ENCODE peak calls at places on chromosome 20, in ten cellular contexts. W, I, N, E, K, O, B, X, F and Z are unnamed samples.

GRCh38 chr20:13546497-13547131 is 92.1 kb downstream of the TASP1 start:
- DNase-seq in I (peak), N (peak), O (peak), F (peak), W (peak), K (peak), X (peak), E (peak), B (peak), Z (peak)

GRCh38 chr20:59333928-59334327 is 33.5 kb downstream of the EDN3 start:
- DNase-seq in W (no peak), E (no peak), I (no peak), X (no peak), O (no peak), K (no peak), B (no peak), F (no peak), N (no peak), Z (no peak)

GRCh38 chr20:58310291-58310782 is 822 bp downstream of the RAB22A start:
- DNase-seq in B (no peak), E (no peak), K (peak), N (no peak), I (peak), O (no peak), W (peak), X (peak), F (no peak), Z (peak)

GRCh38 chr20:8414611-8415274 is 282.7 kb downstream of the PLCB1 start:
- DNase-seq in F (no peak), O (no peak), X (peak), N (no peak), K (no peak), W (peak), B (no peak), I (peak), E (peak), Z (peak)

GRCh38 chr20:57122481-57123138 is 143.8 kb downstream of the BMP7 start:
- DNase-seq in K (no peak), E (no peak), F (no peak), O (no peak), I (no peak), W (no peak), N (no peak), B (no peak), X (no peak), Z (no peak)

GRCh38 chr20:25178563-25179438 is 16.7 kb upstream of the ENTPD6 start:
- DNase-seq in I (peak), B (no peak), F (no peak), W (peak), N (peak), X (peak), O (peak), E (peak), K (peak), Z (peak)

GRCh38 chr20:62122659-62123449 is 579 bp downstream of the LSM14B start:
- DNase-seq in I (peak), F (no peak), X (peak), O (no peak), K (peak), B (no peak), E (peak), W (no peak), N (peak), Z (peak)

GRCh38 chr20:51354191-51354768 is 188.2 kb downstream of the NFATC2 start:
- DNase-seq in E (peak), X (no peak), I (peak), B (no peak), O (no peak), N (no peak), F (no peak), W (no peak), K (no peak), Z (peak)

GRCh38 chr20:24497851-24498250 is 28.4 kb downstream of the SYNDIG1 start:
- DNase-seq in W (no peak), K (no peak), B (no peak), N (no peak), I (peak), E (no peak), F (no peak), O (no peak), X (peak), Z (peak)

GRCh38 chr20:35978041-35978513 is 9.7 kb downstream of the CNBD2 start:
- DNase-seq in X (peak), W (no peak), E (peak), K (no peak), N (no peak), F (no peak), O (no peak), B (no peak), I (no peak), Z (peak)

GRCh38 chr20:42587427-42587826 is 602.3 kb downstream of the PTPRT start:
- DNase-seq in N (no peak), B (no peak), O (no peak), I (no peak), X (no peak), W (no peak), E (no peak), F (no peak), K (no peak), Z (no peak)